ENCODE peak calls at places on chromosome 16, in four cellular contexts. X is globus pallidus, B is activated T-cell treated with anti-CD3 and anti-CD28 coated beads for 1 hour, Z is GM19239. C is an unnamed sample.

GRCh38 chr16:50309527-50310307 is 43.4 kb downstream of the ADCY7 start:
- DNase-seq in X (no peak), B (no peak), Z (no peak), C (no peak)

GRCh38 chr16:49838639-49839461 is 17.1 kb downstream of the ZNF423 start:
- DNase-seq in X (no peak), B (no peak), Z (no peak), C (no peak)

GRCh38 chr16:23254338-23254737 is 47.8 kb upstream of the SCNN1B start:
- DNase-seq in X (no peak), B (no peak), Z (no peak), C (no peak)

GRCh38 chr16:1310832-1311200 is 1.4 kb downstream of the UBE2I start:
- DNase-seq in X (no peak), B (no peak), Z (peak; percentile 63), C (no peak)

GRCh38 chr16:26863971-26864370 is 202.8 kb upstream of the C16orf82 start:
- DNase-seq in X (no peak), B (no peak), Z (no peak), C (no peak)

GRCh38 chr16:12295395-12295794 is 318.9 kb downstream of the SNX29 start:
- DNase-seq in X (no peak), B (no peak), Z (no peak), C (no peak)

GRCh38 chr16:46801428-46802049 is 29.4 kb downstream of the C16orf87 start:
- DNase-seq in X (no peak), B (no peak), Z (no peak), C (no peak)

GRCh38 chr16:15493416-15494181 is 59.2 kb downstream of the BMERB1 start:
- DNase-seq in X (no peak), B (no peak), Z (no peak), C (no peak)

GRCh38 chr16:21166561-21166961 is 8.1 kb downstream of the LDAF1 start:
- DNase-seq in X (no peak), B (no peak), Z (no peak), C (no peak)

GRCh38 chr16:22262460-22262859 is 34.7 kb upstream of the POLR3E start:
- DNase-seq in X (no peak), B (no peak), Z (no peak), C (no peak)

GRCh38 chr16:29975811-29976511 is 2.3 kb downstream of the TAOK2 start:
- DNase-seq in X (no peak), B (no peak), Z (no peak), C (no peak)

GRCh38 chr16:4351880-4352279 is 759 bp upstream of the PAM16 start:
- DNase-seq in X (no peak), B (no peak), Z (no peak), C (no peak)